ENCODE peak calls at places on chromosomes 12 and 14, in nine cellular contexts. S, M, T, H, X, Y, L, D and K are unnamed samples.

GRCh38 chr12:47218191-47218654 is 138.5 kb upstream of the AMIGO2 start:
- DNase-seq in S (no peak), M (no peak), T (no peak), H (no peak), X (no peak), Y (no peak), L (no peak), D (no peak), K (no peak)

GRCh38 chr12:7512528-7512927 is 9.0 kb upstream of the CD163 start:
- DNase-seq in S (peak), M (no peak), T (no peak), H (no peak), X (no peak), Y (no peak), L (peak), D (peak), K (no peak)

GRCh38 chr12:6167327-6168280 is 32.6 kb upstream of the CD9 start:
- DNase-seq in S (peak), M (no peak), T (peak), H (no peak), X (no peak), Y (peak), L (peak), D (peak), K (no peak)

GRCh38 chr12:113439606-113440030 is 17.4 kb downstream of the SDSL start:
- DNase-seq in S (peak), M (peak), T (peak), H (no peak), X (peak), Y (no peak), L (no peak), D (peak), K (no peak)

GRCh38 chr12:117329756-117330155 is 31.7 kb downstream of the NOS1 start:
- DNase-seq in S (no peak), M (no peak), T (no peak), H (no peak), X (no peak), Y (no peak), L (no peak), D (no peak), K (no peak)

GRCh38 chr14:80269338-80269935 is 58.1 kb upstream of the DIO2 start:
- DNase-seq in S (peak), M (no peak), T (no peak), H (no peak), X (no peak), Y (no peak), L (no peak), D (no peak), K (no peak)

GRCh38 chr12:8916154-8916553 is 1.8 kb downstream of the PHC1 start:
- DNase-seq in S (no peak), M (no peak), T (no peak), H (no peak), X (no peak), Y (no peak), L (no peak), D (no peak), K (no peak)

GRCh38 chr14:63443361-63443760 is 99.8 kb downstream of the PPP2R5E start:
- DNase-seq in S (no peak), M (no peak), T (no peak), H (no peak), X (no peak), Y (no peak), L (no peak), D (no peak), K (no peak)

GRCh38 chr12:26719852-26720251 is 113.1 kb downstream of the ITPR2 start:
- DNase-seq in S (no peak), M (no peak), T (no peak), H (no peak), X (no peak), Y (no peak), L (no peak), D (no peak), K (no peak)
- TF ChIP-seq CTCF in S (peak), M (peak), T (no peak), H (no peak), X (peak), Y (no peak), L (no peak), D (no peak), K (peak)

GRCh38 chr14:34365309-34365915 is 96.6 kb downstream of the SPTSSA start:
- DNase-seq in S (peak), M (no peak), T (no peak), H (peak), X (no peak), Y (no peak), L (no peak), D (no peak), K (no peak)
- TF ChIP-seq CTCF in S (peak), M (peak), T (no peak), H (peak), X (peak), Y (no peak), L (no peak), D (no peak), K (peak)

DNA sequence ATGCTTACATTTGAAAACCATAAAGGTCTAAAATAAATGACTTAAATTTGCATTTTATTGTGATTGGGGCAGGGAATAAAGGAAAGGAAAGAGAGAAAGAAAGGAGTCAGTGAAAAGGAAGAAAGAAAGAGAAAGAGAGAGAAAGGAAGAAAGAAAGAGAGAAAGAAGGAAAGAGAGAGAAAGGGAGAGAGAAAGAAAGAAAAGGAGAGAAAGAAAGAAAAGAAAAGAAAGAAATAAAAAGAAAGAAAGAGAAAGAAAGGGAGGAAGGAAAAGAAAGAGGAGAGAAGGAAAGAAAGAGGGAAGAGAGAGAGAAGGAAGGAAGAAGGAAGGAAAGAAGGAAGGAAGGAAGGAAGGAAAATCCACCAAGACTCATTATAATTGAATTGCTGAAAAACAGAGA is 222.8 kb downstream of the RMST start:
- DNase-seq in S (no peak), M (no peak), T (no peak), H (no peak), X (no peak), Y (no peak), L (no peak), D (no peak), K (no peak)
- TF ChIP-seq CTCF in S (no peak), M (no peak), T (no peak), H (no peak), X (no peak), Y (no peak), L (no peak), D (no peak), K (no peak)

DNA sequence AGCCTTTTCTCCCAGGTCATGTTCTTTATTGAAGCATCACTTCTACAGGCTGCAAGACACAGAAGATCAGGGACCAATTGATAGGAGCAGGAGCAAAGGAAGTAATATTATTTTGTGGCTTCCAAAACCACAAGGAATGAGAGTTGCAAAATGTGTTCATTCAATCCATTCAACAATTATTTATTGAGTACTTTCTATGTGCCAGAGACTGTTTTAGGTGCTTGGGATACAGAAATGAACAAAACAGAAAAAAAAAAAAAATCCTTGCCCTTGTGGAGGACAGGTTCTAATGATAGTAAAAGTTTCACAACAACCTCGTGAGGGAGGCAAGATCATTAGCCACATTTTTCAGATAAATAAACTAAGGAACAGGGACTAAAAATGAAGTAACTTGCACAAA is 20.1 kb upstream of the DACT1 start:
- DNase-seq in S (no peak), M (no peak), T (no peak), H (no peak), X (no peak), Y (no peak), L (no peak), D (no peak), K (no peak)
- TF ChIP-seq CTCF in S (no peak), M (no peak), T (no peak), H (no peak), X (no peak), Y (no peak), L (no peak), D (no peak), K (no peak)

DNA sequence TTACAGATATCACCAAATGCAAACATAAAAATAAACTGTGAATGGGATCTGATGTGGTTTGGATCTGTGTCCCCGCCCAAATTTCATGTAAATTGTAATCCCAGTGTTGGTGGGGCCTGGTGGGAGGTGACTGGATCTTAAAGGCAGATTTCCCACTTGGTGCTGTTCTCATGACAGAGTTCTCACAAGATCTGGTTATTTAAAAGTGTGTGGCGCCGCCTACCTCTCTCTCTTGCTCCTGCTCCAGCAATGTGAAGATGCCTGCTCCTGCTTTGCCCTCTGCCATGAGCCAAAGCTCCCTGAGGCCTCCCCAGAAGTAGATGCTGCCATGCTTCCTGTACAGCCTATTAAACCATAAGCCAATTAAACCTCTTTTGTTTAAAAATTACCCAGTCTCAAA is 47.8 kb downstream of the SLC25A21 start:
- DNase-seq in S (no peak), M (no peak), T (no peak), H (no peak), X (no peak), Y (no peak), L (no peak), D (peak), K (no peak)
- TF ChIP-seq CTCF in S (no peak), M (no peak), T (no peak), H (no peak), X (no peak), Y (no peak), L (no peak), D (no peak), K (no peak)